ENCODE peak calls at places on chromosomes 6 and 20, in five cellular contexts. I is kidney glomerular epithelial cell; S is naive thymus-derived CD8-positive, alpha-beta T cell; H is stimulated activated CD8-positive, alpha-beta memory T cell treated with anti-CD3 and anti-CD28 coated beads, Interleukin-2, amount 100 ng/mL, for 1 hour; P is HCT116. U is an unnamed sample.

GRCh38 chr6:29967379-29968010 is 25.2 kb downstream of the HLA-A start:
- DNase-seq in S (no peak), H (no peak), P (peak), I (no peak), U (no peak)

GRCh38 chr20:49811825-49812462 is 684 bp upstream of the SLC9A8 start:
- DNase-seq in S (no peak), P (no peak), I (peak), H (no peak), U (no peak)

GRCh38 chr6:69732640-69733039 is 64.2 kb downstream of the LMBRD1 start:
- DNase-seq in H (no peak), P (no peak), I (no peak), S (no peak), U (no peak)

GRCh38 chr6:81894788-81895221 is 142.3 kb upstream of the TENT5A start:
- DNase-seq in I (no peak), S (no peak), P (no peak), H (no peak), U (no peak)

GRCh38 chr6:82095091-82095490 is 152.5 kb downstream of the IBTK start:
- DNase-seq in S (no peak), I (no peak), P (no peak), H (no peak), U (no peak)

GRCh38 chr6:6546318-6547110 is 42.0 kb upstream of the LY86 start:
- DNase-seq in S (no peak), I (no peak), P (no peak), H (no peak), U (peak)

GRCh38 chr6:147538821-147539220 is 30.3 kb downstream of the SAMD5 start:
- DNase-seq in H (no peak), S (no peak), P (no peak), I (no peak), U (no peak)

GRCh38 chr6:127186889-127187288 is 68.4 kb downstream of the RSPO3 start:
- DNase-seq in P (peak), I (no peak), S (peak), H (peak), U (no peak)

U was measured in D721Med.